ENCODE peak calls at places on chromosomes 3 and 15, in four cellular contexts. Q, J, T and Z are unnamed samples.

GRCh38 chr15:61038910-61039309 is 190.2 kb downstream of the RORA start:
- DNase-seq in J (no peak), Q (no peak), T (no peak), Z (no peak)

GRCh38 chr3:4678320-4678719 is 185.2 kb downstream of the ITPR1 start:
- DNase-seq in J (no peak), Q (no peak), T (no peak), Z (no peak)

GRCh38 chr15:59917504-59918157 is 86.5 kb upstream of the FOXB1 start:
- DNase-seq in J (peak; percentile 43), Q (peak; percentile 50), T (peak; percentile 73), Z (peak; percentile 8)

GRCh38 chr3:35643391-35643790 is 4.1 kb downstream of the ARPP21 start:
- DNase-seq in Q (no peak), T (no peak), J (no peak), Z (no peak)

GRCh38 chr3:10653866-10654611 is 148.7 kb upstream of the ATP2B2 start:
- DNase-seq in J (no peak), T (no peak), Q (no peak), Z (no peak)

GRCh38 chr15:78928616-78929093 is 16.2 kb downstream of the CTSH start:
- DNase-seq in Q (no peak), T (no peak), J (no peak), Z (no peak)

GRCh38 chr3:144556392-144556791 is 584.8 kb downstream of the DIPK2A start:
- DNase-seq in T (peak; percentile 3), J (no peak), Q (no peak), Z (peak; percentile 44)

GRCh38 chr3:63950698-63951097 is 38.5 kb upstream of the SCAANT1 start:
- DNase-seq in J (no peak), T (no peak), Q (no peak), Z (no peak)

GRCh38 chr15:39774688-39775267 is 7.9 kb downstream of the FSIP1 start:
- DNase-seq in Q (no peak), J (no peak), T (no peak), Z (no peak)

GRCh38 chr3:150232992-150233451 is 175.1 kb upstream of the TSC22D2 start:
- DNase-seq in T (no peak), Q (no peak), J (no peak), Z (no peak)

GRCh38 chr3:13770390-13771169 is 109.3 kb downstream of the WNT7A start:
- DNase-seq in J (no peak), Q (no peak), T (no peak), Z (no peak)

GRCh38 chr15:40263036-40263754 is 19.7 kb downstream of the ANKRD63 start:
- DNase-seq in T (no peak), Q (no peak), J (no peak), Z (no peak)

GRCh38 chr15:49620174-49620573 is 444 bp downstream of the FAM227B start:
- DNase-seq in Q (no peak), T (peak; percentile 3), J (no peak), Z (no peak)

GRCh38 chr3:128379768-128380167 is 86.9 kb downstream of the DNAJB8 start:
- DNase-seq in Q (no peak), J (no peak), T (no peak), Z (no peak)

GRCh38 chr15:49079340-49080039 is 33.2 kb upstream of the SECISBP2L start:
- DNase-seq in T (no peak), Q (no peak), J (no peak), Z (no peak)

GRCh38 chr3:152331018-152331541 is 62.4 kb downstream of the MBNL1 start:
- DNase-seq in Q (peak; percentile 29), J (no peak), T (peak; percentile 22), Z (no peak)

GRCh38 chr15:63042879-63043340 is 363 bp downstream of the TPM1 start:
- DNase-seq in J (no peak), Q (no peak), T (peak; percentile 47), Z (no peak)

GRCh38 chr3:53244281-53244680 is 11.5 kb downstream of the TKT start:
- DNase-seq in J (no peak), T (no peak), Q (no peak), Z (no peak)

GRCh38 chr15:68536331-68537095 is 42.3 kb upstream of the CORO2B start:
- DNase-seq in Q (no peak), J (no peak), T (no peak), Z (no peak)

GRCh38 chr15:62961134-62961533 is 81.4 kb upstream of the TPM1 start:
- DNase-seq in J (no peak), Q (no peak), T (no peak), Z (no peak)

GRCh38 chr15:68114356-68114755 is 60.2 kb downstream of the PIAS1 start:
- DNase-seq in Q (no peak), T (no peak), J (no peak), Z (no peak)

GRCh38 chr3:129665024-129665768 is 58.7 kb upstream of the PLXND1 start:
- DNase-seq in J (no peak), Q (peak; percentile 53), T (no peak), Z (no peak)

GRCh38 chr3:73610493-73610892 is 14.2 kb downstream of the PDZRN3 start:
- DNase-seq in J (no peak), Q (no peak), T (no peak), Z (no peak)

GRCh38 chr3:32454731-32455608 is 47.7 kb downstream of the CMTM6 start:
- DNase-seq in J (no peak), Q (no peak), T (no peak), Z (no peak)

GRCh38 chr3:46670891-46671427 is 22.5 kb downstream of the ALS2CL start:
- DNase-seq in J (no peak), Q (no peak), T (no peak), Z (no peak)

GRCh38 chr15:91456251-91456718 is 356.2 kb downstream of the SV2B start:
- DNase-seq in Q (no peak), J (no peak), T (no peak), Z (no peak)

GRCh38 chr15:36024066-36024465 is 478.1 kb upstream of the DPH6 start:
- DNase-seq in Q (no peak), T (no peak), J (no peak), Z (no peak)

GRCh38 chr15:48279608-48280007 is 51.6 kb upstream of the DUT start:
- DNase-seq in T (no peak), J (no peak), Q (no peak), Z (no peak)

GRCh38 chr15:57463360-57463759 is 87.1 kb downstream of the CGNL1 start:
- DNase-seq in Q (no peak), J (no peak), T (no peak), Z (no peak)

GRCh38 chr15:29046281-29046810 is 160.6 kb downstream of the APBA2 start:
- DNase-seq in T (no peak), Q (no peak), J (no peak), Z (no peak)

GRCh38 chr15:42448281-42448680 is 42.7 kb downstream of the ZNF106 start:
- DNase-seq in J (no peak), T (no peak), Q (no peak), Z (no peak)

GRCh38 chr3:189304465-189305341 is 132.9 kb downstream of the TPRG1 start:
- DNase-seq in J (no peak), Q (no peak), T (peak; percentile 72), Z (no peak)

GRCh38 chr3:44415421-44415820 is 62.0 kb downstream of the ZNF445 start:
- DNase-seq in J (no peak), T (no peak), Q (no peak), Z (no peak)

GRCh38 chr15:100050877-100051786 is 290.6 kb downstream of the ADAMTS17 start:
- DNase-seq in J (no peak), T (no peak), Q (no peak), Z (no peak)

GRCh38 chr3:46678280-46678679 is 15.2 kb downstream of the ALS2CL start:
- DNase-seq in Q (no peak), J (no peak), T (no peak), Z (no peak)

GRCh38 chr3:194959217-194959616 is 273.5 kb downstream of the FAM43A start:
- DNase-seq in J (no peak), T (no peak), Q (no peak), Z (no peak)

GRCh38 chr15:89593018-89593417 is 17.7 kb downstream of the TICRR start:
- DNase-seq in T (no peak), J (no peak), Q (no peak), Z (no peak)

GRCh38 chr15:89591834-89592233 is 16.6 kb downstream of the TICRR start:
- DNase-seq in T (no peak), Q (no peak), J (no peak), Z (no peak)

DNA sequence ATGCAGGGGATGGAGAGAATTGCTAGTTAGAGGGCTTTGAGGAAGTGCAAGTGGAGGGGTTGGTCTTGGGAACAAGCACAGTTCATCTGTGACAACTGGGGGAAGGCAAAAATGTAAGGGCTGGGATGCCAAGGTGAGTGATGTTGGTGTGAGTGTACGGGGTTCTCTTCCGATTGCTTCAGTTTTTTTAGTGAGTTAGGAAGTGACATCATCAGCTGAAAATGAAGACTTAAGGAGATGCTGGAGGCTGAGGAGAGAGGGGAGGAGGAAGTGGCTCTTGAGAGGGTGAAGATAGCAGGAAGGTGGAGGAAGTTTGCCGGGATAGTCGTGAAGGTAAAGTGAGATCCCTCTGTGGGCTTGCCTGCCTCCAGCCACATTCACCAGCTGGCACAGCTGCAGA is 12.7 kb downstream of the TICRR start:
- DNase-seq in J (no peak), T (no peak), Q (no peak), Z (no peak)
- TF ChIP-seq ESRRA in J (no peak), T (no peak), Q (no peak), Z (no peak)

GRCh38 chr15:65979837-65980236 is 110.5 kb downstream of the RAB11A start:
- DNase-seq in J (no peak), T (no peak), Q (no peak), Z (no peak)

GRCh38 chr15:65981837-65982696 is 112.8 kb downstream of the RAB11A start:
- DNase-seq in T (peak; percentile 70), Q (peak; percentile 18), J (peak; percentile 80), Z (no peak)

GRCh38 chr15:65979316-65979715 is 110.0 kb downstream of the RAB11A start:
- DNase-seq in J (no peak), T (no peak), Q (no peak), Z (no peak)

GRCh38 chr15:65982941-65983340 is 113.7 kb downstream of the RAB11A start:
- DNase-seq in J (no peak), Q (no peak), T (no peak), Z (no peak)

DNA sequence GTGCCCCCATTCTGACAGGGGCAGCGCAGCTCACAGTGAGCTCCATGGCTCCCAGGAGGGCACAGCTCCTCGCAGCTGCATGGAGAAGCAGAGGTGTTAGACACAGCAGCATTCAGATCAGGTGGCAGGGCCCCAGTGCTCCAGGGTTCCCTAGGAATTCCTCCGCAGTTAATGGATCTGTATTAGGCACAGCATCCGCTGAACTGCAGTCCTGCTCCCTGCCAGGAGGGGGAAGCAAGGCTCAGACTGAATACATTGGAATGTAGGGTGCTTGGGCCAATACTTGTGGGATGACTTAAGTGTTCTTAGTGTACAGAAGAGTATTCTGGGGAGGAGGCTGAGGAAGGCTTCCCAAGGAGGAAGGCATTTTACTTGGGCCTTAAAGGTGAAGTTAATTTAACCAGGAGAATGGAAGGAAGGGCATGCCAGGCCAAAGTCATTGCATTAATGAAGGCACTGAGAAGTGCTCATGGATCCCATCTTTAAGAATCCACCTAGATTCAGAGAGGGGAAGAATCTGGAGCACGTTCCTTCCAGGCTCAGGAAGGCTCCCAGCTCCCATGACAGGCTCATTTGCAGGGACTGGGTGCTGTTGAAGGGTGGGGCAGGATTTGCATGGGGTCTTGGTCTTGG is 111.6 kb downstream of the RAB11A start:
- DNase-seq in Q (peak; percentile 30), T (peak; percentile 95), J (peak; percentile 62), Z (no peak)
- TF ChIP-seq ESRRA in Q (no peak), T (no peak), J (no peak), Z (no peak)

GRCh38 chr3:51353566-51354140 is 31.4 kb upstream of the MANF start:
- DNase-seq in Q (no peak), T (no peak), J (no peak), Z (no peak)
- TF ChIP-seq ESRRA in Q (no peak), T (no peak), J (no peak), Z (no peak)

GRCh38 chr3:187025656-187026320 is 95.5 kb downstream of the ST6GAL1 start:
- DNase-seq in T (no peak), J (no peak), Q (no peak), Z (peak; percentile 71)
- TF ChIP-seq ESRRA in T (no peak), J (no peak), Q (no peak), Z (no peak)